ENCODE peak calls at places on chromosome 14, in four cellular contexts. G, R, W and B are unnamed samples.

GRCh38 chr14:70585221-70585620 is 15.2 kb downstream of the MED6 start:
- DNase-seq in W (no peak), G (no peak), R (no peak), B (no peak)

GRCh38 chr14:68947802-68948201 is 31.3 kb downstream of the ACTN1 start:
- DNase-seq in R (peak; percentile 71), W (peak; percentile 86), G (peak; percentile 72), B (no peak)

GRCh38 chr14:101473795-101474562 is 87.3 kb upstream of the DIO3 start:
- DNase-seq in W (no peak), R (no peak), G (peak; percentile 8), B (no peak)

GRCh38 chr14:42110167-42110566 is 503.5 kb downstream of the LRFN5 start:
- DNase-seq in R (no peak), W (no peak), G (no peak), B (no peak)

GRCh38 chr14:55500219-55500701 is 59.8 kb upstream of the TBPL2 start:
- DNase-seq in G (no peak), R (no peak), W (no peak), B (no peak)

GRCh38 chr14:79299162-79299561 is 912.1 kb downstream of the DIO2 start:
- DNase-seq in W (no peak), R (no peak), G (no peak), B (no peak)

GRCh38 chr14:29316936-29317335 is 550.3 kb downstream of the FOXG1 start:
- DNase-seq in G (no peak), W (no peak), R (no peak), B (no peak)

GRCh38 chr14:70982204-70982603 is 74.9 kb downstream of the PCNX1 start:
- DNase-seq in W (no peak), R (no peak), G (no peak), B (no peak)

GRCh38 chr14:23160924-23161522 is 22.4 kb downstream of the SLC7A8 start:
- DNase-seq in W (peak; percentile 26), R (peak; percentile 51), G (peak; percentile 59), B (no peak)

GRCh38 chr14:91377700-91378652 is 39.6 kb downstream of the CCDC88C start:
- DNase-seq in W (no peak), R (no peak), G (no peak), B (no peak)

GRCh38 chr14:96574633-96575191 is 72.5 kb downstream of the PAPOLA start:
- DNase-seq in W (no peak), R (no peak), G (no peak), B (no peak)

GRCh38 chr14:73057939-73058223 is 453 bp upstream of the RBM25 start:
- DNase-seq in R (no peak), W (no peak), G (no peak), B (no peak)

GRCh38 chr14:85483652-85484051 is 46.3 kb upstream of the FLRT2 start:
- DNase-seq in R (no peak), G (no peak), W (no peak), B (no peak)

GRCh38 chr14:99137913-99138571 is 134.0 kb downstream of the BCL11B start:
- DNase-seq in R (no peak), G (peak; percentile 13), W (no peak), B (no peak)

GRCh38 chr14:65834051-65834450 is 421.5 kb downstream of the FUT8 start:
- DNase-seq in R (no peak), G (no peak), W (no peak), B (no peak)

GRCh38 chr14:39563361-39563760 is 131.1 kb upstream of the FBXO33 start:
- DNase-seq in R (no peak), W (no peak), G (no peak), B (no peak)

GRCh38 chr14:55609681-55610080 is 29.7 kb downstream of the KTN1 start:
- DNase-seq in R (no peak), W (no peak), G (no peak), B (no peak)

GRCh38 chr14:23623962-23624361 is 12.2 kb upstream of the DHRS2 start:
- DNase-seq in R (no peak), G (peak; percentile 8), W (no peak), B (no peak)

GRCh38 chr14:45104571-45104970 is 20.7 kb downstream of the PRPF39 start:
- DNase-seq in G (no peak), R (no peak), W (no peak), B (no peak)

GRCh38 chr14:69719501-69719951 is 47.4 kb upstream of the SRSF5 start:
- DNase-seq in W (peak; percentile 65), G (no peak), R (peak; percentile 47), B (no peak)

GRCh38 chr14:82676403-82676802 is 1142.8 kb upstream of the SEL1L start:
- DNase-seq in R (no peak), W (no peak), G (no peak), B (no peak)

GRCh38 chr14:93759781-93760307 is 28.4 kb downstream of the PRIMA1 start:
- DNase-seq in W (peak; percentile 33), R (peak; percentile 37), G (no peak), B (peak; percentile 71)

GRCh38 chr14:72850360-72850759 is 43.5 kb downstream of the DPF3 start:
- DNase-seq in G (no peak), R (no peak), W (no peak), B (no peak)

GRCh38 chr14:57274551-57274950 is 5.8 kb downstream of the AP5M1 start:
- DNase-seq in W (no peak), G (no peak), R (no peak), B (no peak)

GRCh38 chr14:78398216-78398615 is 228.0 kb downstream of the NRXN3 start:
- DNase-seq in W (no peak), R (no peak), G (no peak), B (no peak)

GRCh38 chr14:71380271-71380670 is 473.0 kb downstream of the PCNX1 start:
- DNase-seq in G (no peak), R (no peak), W (no peak), B (no peak)

GRCh38 chr14:40850191-40850590 is 756.5 kb upstream of the LRFN5 start:
- DNase-seq in W (no peak), G (no peak), R (no peak), B (no peak)

GRCh38 chr14:22477569-22478194 is 111.3 kb downstream of the DAD1 start:
- DNase-seq in W (no peak), G (no peak), R (no peak), B (no peak)

GRCh38 chr14:89845346-89845745 is 109.2 kb downstream of the EFCAB11 start:
- DNase-seq in W (no peak), R (no peak), G (no peak), B (no peak)

GRCh38 chr14:22532345-22533056 is 56.5 kb downstream of the DAD1 start:
- DNase-seq in R (no peak), G (no peak), W (no peak), B (no peak)

GRCh38 chr14:70808402-70809237 is 693 bp downstream of the MAP3K9 start:
- DNase-seq in R (peak; percentile 23), G (peak; percentile 39), W (no peak), B (no peak)

GRCh38 chr14:22668417-22668816 is 24.3 kb upstream of the OR6J1 start:
- DNase-seq in R (no peak), G (no peak), W (no peak), B (no peak)

GRCh38 chr14:24246765-24247212 is 4.4 kb upstream of the TINF2 start:
- DNase-seq in W (no peak), G (no peak), R (no peak), B (no peak)

GRCh38 chr14:50107850-50108249 is 8.5 kb downstream of the VCPKMT start:
- DNase-seq in W (no peak), G (no peak), R (no peak), B (no peak)

GRCh38 chr14:68807148-68807600 is 14.3 kb upstream of the ZFP36L1 start:
- DNase-seq in R (peak; percentile 56), W (peak; percentile 77), G (peak; percentile 76), B (no peak)

GRCh38 chr14:96119947-96120346 is 80.8 kb downstream of the C14orf132 start:
- DNase-seq in G (no peak), R (no peak), W (no peak), B (no peak)

GRCh38 chr14:35292051-35292769 is at the start of gene PSMA6:
- DNase-seq in G (peak; percentile 99), R (peak; percentile 99), W (peak; percentile 98), B (peak; percentile 99)
- H3K4me3 ChIP-seq in G (peak within 1 kb of the TSS; percentile 80), R (peak within 1 kb of the TSS; percentile 83), W (peak within 1 kb of the TSS; percentile 84), B (peak within 1 kb of the TSS; percentile 91)

GRCh38 chr14:63877594-63877993 is 24.8 kb downstream of the SYNE2 start:
- DNase-seq in R (no peak), W (no peak), G (no peak), B (no peak)

GRCh38 chr14:63878792-63879191 is 26.0 kb downstream of the SYNE2 start:
- DNase-seq in R (no peak), G (no peak), W (no peak), B (no peak)

GRCh38 chr14:63878052-63878451 is 25.2 kb downstream of the SYNE2 start:
- DNase-seq in W (no peak), G (no peak), R (no peak), B (no peak)

GRCh38 chr14:63874223-63874622 is 21.4 kb downstream of the SYNE2 start:
- DNase-seq in R (no peak), G (no peak), W (no peak), B (no peak)

GRCh38 chr14:63875311-63875710 is 22.5 kb downstream of the SYNE2 start:
- DNase-seq in R (no peak), G (no peak), W (peak; percentile 79), B (no peak)
- H3K27ac ChIP-seq in R (peak overlapping the region; percentile 54), G (peak overlapping the region; percentile 27), W (peak overlapping the region; percentile 86), B (peak overlapping the region; percentile 42)

GRCh38 chr14:105022276-105022670 is 1.4 kb upstream of the CDCA4 start:
- DNase-seq in G (no peak), W (no peak), R (no peak), B (no peak)
- H3K4me3 ChIP-seq in G (peak overlapping the region; percentile 93), W (no peak overlapping the region), R (peak overlapping the region; percentile 83), B (peak overlapping the region; percentile 88)

DNA sequence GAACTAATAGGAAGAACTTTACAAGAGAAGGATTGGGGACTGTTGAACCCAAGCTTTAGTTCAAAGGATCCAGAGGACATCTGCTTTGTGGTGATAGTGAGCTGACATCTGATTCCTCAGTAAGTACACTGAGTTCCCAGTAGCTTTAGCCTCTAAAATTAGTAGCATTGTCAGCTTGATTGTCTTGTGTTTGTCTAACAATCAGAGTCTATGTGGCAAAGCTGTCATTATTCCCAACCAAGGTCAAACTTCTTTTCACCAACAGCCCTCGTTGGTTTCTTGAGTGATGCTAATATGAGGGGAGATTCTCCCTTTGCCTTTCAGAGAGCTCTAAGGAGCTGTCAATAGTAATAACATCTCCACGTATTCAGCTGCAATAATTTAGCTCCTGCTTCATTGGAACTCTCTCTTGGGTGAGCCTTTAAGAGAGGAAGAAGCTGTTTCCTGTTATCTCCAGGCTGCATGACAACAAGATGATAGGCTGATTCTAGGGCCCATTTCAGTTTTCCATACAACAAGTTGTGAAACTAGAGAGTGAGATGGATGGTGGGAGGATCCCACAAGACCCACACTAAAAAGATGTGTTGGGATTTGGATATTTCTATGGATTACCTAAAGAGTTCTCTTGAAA is 46.7 kb downstream of the TGFB3 start:
- DNase-seq in R (no peak), G (no peak), W (no peak), B (no peak)
- H3K27ac ChIP-seq in R (peak overlapping the region; percentile 80), G (no peak overlapping the region), W (no peak overlapping the region), B (peak overlapping the region; percentile 98)

GRCh38 chr14:88439088-88439487 is 53.6 kb downstream of the SPATA7 start:
- DNase-seq in G (no peak), R (no peak), W (no peak), B (no peak)
- H3K4me3 ChIP-seq in G (no peak overlapping the region), R (no peak overlapping the region), W (no peak overlapping the region), B (no peak overlapping the region)

GRCh38 chr14:80946187-80946586 is 4.6 kb upstream of the CEP128 start:
- DNase-seq in G (no peak), W (no peak), R (no peak), B (no peak)
- H3K27ac ChIP-seq in G (no peak overlapping the region), W (no peak overlapping the region), R (no peak overlapping the region), B (no peak overlapping the region)